ENCODE peak calls at places on chromosomes 7 and 10, in four cellular contexts. I is activated B cell treated with CpG ODN at 0.5 μM for 24 hours, D is heart left ventricle, A is lower leg skin. E is an unnamed sample.

GRCh38 chr7:155431711-155432110 is 26.2 kb upstream of the EN2 start:
- DNase-seq in I (no peak), D (no peak), A (no peak), E (no peak)

GRCh38 chr10:3625959-3626751 is 158.9 kb downstream of the KLF6 start:
- DNase-seq in I (no peak), D (no peak), A (no peak), E (no peak)

GRCh38 chr7:151168022-151168786 is 710 bp upstream of the GBX1 start:
- DNase-seq in I (peak; percentile 62), D (no peak), A (no peak), E (no peak)

GRCh38 chr7:98622926-98623325 is 5.8 kb downstream of the NPTX2 start:
- DNase-seq in I (no peak), D (no peak), A (no peak), E (no peak)

GRCh38 chr7:32479574-32480200 is 10.5 kb downstream of the LSM5 start:
- DNase-seq in I (no peak), D (no peak), A (no peak), E (no peak)

GRCh38 chr10:7494034-7494433 is 83.2 kb upstream of the SFMBT2 start:
- DNase-seq in I (no peak), D (no peak), A (no peak), E (no peak)

GRCh38 chr7:25720427-25720826 is 431.6 kb upstream of the NFE2L3 start:
- DNase-seq in I (no peak), D (no peak), A (no peak), E (no peak)

GRCh38 chr7:93435791-93436190 is 138.7 kb downstream of the CALCR start:
- DNase-seq in I (no peak), D (no peak), A (no peak), E (no peak)

GRCh38 chr7:47582748-47583740 is 1.1 kb upstream of the TNS3 start:
- DNase-seq in I (no peak), D (peak; percentile 43), A (no peak), E (no peak)

GRCh38 chr7:113198226-113198625 is 79.9 kb upstream of the SMIM30 start:
- DNase-seq in I (no peak), D (no peak), A (no peak), E (no peak)

DNA sequence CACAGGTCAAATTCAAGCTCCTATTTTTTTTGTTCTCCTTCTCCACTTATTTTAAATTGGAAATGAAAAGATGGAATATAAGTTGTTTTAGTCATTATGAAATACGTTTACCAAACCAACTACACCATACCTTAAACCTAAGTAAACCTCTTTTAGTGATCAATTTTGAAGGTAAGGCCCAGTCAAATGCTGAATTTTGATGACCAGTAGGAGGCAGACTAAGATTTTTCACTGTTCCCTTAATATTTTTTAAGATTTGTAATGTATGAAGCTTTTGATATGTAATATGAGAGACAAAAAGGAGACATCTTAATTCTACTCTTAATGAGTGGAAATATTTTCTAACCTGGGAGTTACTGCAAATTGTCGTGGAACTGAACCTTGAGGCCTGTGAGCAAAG is 311.6 kb downstream of the EXOC4 start:
- DNase-seq in I (no peak), D (no peak), A (no peak), E (no peak)
- TF ChIP-seq CTCF in I (no peak), D (no peak), A (no peak), E (no peak)

DNA sequence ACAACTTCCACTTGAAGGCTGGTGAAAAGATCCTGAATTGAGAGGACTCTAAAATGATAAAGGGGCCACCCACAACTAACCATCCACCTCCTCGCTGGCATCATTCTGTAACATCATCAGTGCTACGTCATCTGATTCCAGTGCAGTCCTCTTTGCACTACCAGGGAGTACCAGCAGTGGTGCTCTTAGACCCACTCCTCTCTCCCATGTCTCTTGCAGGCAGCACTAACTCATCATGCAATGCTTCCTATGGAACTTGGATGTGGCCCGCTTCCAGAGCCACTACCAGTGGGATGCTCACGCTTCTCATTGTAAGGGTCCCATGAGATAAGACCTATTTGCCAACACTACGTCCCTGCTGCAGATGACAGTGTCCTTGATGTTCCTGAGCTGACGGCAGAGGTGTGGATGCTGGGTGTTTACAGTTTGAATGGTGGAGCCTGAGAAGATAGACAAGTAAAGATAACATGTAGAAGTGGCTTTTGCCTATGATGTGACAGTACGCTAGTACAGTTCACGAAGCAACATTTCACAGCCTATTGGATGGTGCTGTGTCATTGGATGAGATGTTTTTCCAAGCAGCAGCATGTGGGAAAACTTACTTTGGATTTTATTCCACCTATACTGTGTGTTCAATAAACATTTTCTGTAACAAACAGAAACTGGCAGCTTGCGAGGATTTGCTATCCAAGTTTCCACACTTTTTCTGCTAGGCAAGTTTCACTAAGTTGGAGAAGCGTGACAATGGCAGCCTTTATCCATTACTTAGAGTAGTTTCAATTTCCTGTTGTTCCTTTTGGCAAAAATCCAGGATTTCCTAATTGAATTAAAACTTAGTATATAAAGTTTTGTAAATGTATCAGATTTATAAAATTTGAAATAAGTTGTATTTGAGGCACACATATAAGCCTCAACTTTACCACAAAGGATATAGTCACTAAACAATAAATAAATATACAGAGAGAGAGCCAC is 35.9 kb upstream of the COBL start:
- DNase-seq in I (no peak), D (no peak), A (peak; percentile 39), E (no peak)
- TF ChIP-seq CTCF in I (no peak), D (no peak), A (no peak), E (no peak)

GRCh38 chr10:75845538-75845937 is 414.1 kb downstream of the LRMDA start:
- DNase-seq in I (no peak), D (no peak), A (no peak), E (no peak)

GRCh38 chr10:75851946-75852345 is 420.5 kb downstream of the LRMDA start:
- DNase-seq in I (no peak), D (no peak), A (no peak), E (no peak)

GRCh38 chr10:75853085-75853484 is 421.7 kb downstream of the LRMDA start:
- DNase-seq in I (no peak), D (no peak), A (no peak), E (no peak)

GRCh38 chr10:75847477-75847876 is 416.1 kb downstream of the LRMDA start:
- DNase-seq in I (no peak), D (no peak), A (no peak), E (no peak)
- TF ChIP-seq CTCF in I (no peak), D (no peak), A (no peak), E (no peak)

DNA sequence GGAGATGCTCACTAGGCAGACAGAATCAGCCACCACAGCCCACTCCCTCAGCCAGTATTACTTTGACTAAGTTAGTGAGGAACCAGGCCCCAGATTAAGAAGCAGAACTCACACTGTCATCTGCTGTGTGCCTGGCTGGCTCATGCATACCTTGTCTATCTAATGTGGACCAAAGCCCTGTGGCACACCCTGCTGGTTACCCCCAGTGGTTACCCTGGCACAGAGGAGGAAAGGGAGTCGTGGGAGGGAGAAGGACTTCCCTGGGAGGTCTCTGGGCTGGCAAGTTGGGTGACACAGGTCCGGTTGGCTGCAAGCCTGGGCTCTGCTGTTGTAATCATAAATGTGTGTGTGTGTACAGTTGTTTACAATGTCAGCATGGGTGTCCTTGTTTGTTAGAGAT is 7.5 kb upstream of the SH2D4B start:
- DNase-seq in I (no peak), D (no peak), A (no peak), E (no peak)
- TF ChIP-seq CTCF in I (no peak), D (peak; percentile 20), A (no peak), E (no peak)

DNA sequence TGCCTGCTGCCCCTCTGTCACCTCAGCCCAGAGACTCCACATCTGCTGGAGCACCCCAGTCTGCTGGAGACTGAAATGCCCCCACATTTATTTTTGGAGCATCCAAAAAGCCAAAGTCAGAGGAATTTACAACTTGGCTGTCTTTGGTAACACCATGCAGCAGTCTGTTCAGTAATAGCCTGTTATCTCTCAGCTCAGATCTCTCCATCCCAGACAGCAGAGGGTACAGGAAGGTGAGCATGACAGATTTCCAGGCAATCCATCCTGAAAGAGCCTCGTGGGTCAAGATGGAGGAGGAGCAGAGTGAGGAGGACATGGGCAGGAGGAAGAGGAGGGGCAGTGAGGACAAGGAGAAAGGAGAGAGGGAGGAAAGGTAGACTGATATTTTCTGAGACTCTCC is 55.9 kb downstream of the GRID1 start:
- DNase-seq in I (no peak), D (no peak), A (peak; percentile 13), E (no peak)
- TF ChIP-seq CTCF in I (no peak), D (no peak), A (no peak), E (no peak)

GRCh38 chr10:119167041-119167440 is 1.5 kb upstream of the SFXN4 start:
- DNase-seq in I (no peak), D (no peak), A (no peak), E (no peak)

GRCh38 chr10:119166564-119166963 is 1.1 kb upstream of the SFXN4 start:
- DNase-seq in I (no peak), D (no peak), A (no peak), E (no peak)

GRCh38 chr10:119166111-119166500 is 592 bp upstream of the SFXN4 start:
- DNase-seq in I (no peak), D (no peak), A (no peak), E (no peak)

GRCh38 chr10:119162693-119163092 is 2.8 kb downstream of the SFXN4 start:
- DNase-seq in I (no peak), D (no peak), A (no peak), E (no peak)

GRCh38 chr10:119165171-119166110 is at the start of gene SFXN4:
- DNase-seq in I (peak; percentile 83), D (peak; percentile 87), A (peak; percentile 94), E (peak; percentile 50)
- TF ChIP-seq CTCF in I (no peak), D (peak; percentile 15), A (no peak), E (no peak)

E was measured in omental fat pad.